ENCODE peak calls at places on chromosomes 11 and 22, in five cellular contexts. One of them, this sample, is unnamed.

GRCh38 chr22:28141614-28142013 is 222.6 kb upstream of the PITPNB start:
- DNase-seq in CD8-positive, alpha-beta memory T cell: no peak
- DNase-seq in Peyer's patch: no peak
- DNase-seq in right atrium auricular region: no peak
- DNase-seq in tibial artery: no peak
- DNase-seq in this sample: no peak

GRCh38 chr22:41478891-41479521 is 10.1 kb downstream of the ACO2 start:
- DNase-seq in CD8-positive, alpha-beta memory T cell: no peak
- DNase-seq in Peyer's patch: no peak
- DNase-seq in right atrium auricular region: no peak
- DNase-seq in tibial artery: peak
- DNase-seq in this sample: no peak

GRCh38 chr11:23112987-23113886 is 253.0 kb upstream of the CCDC179 start:
- DNase-seq in CD8-positive, alpha-beta memory T cell: no peak
- DNase-seq in Peyer's patch: peak
- DNase-seq in right atrium auricular region: no peak
- DNase-seq in tibial artery: no peak
- DNase-seq in this sample: peak

GRCh38 chr11:115213007-115213406 is 291.2 kb downstream of the CADM1 start:
- DNase-seq in CD8-positive, alpha-beta memory T cell: no peak
- DNase-seq in Peyer's patch: no peak
- DNase-seq in right atrium auricular region: no peak
- DNase-seq in tibial artery: no peak
- DNase-seq in this sample: no peak

GRCh38 chr11:118180300-118180703 is 3.9 kb upstream of the SCN2B start:
- DNase-seq in CD8-positive, alpha-beta memory T cell: no peak
- DNase-seq in Peyer's patch: no peak
- DNase-seq in right atrium auricular region: peak
- DNase-seq in tibial artery: peak
- DNase-seq in this sample: peak

GRCh38 chr11:99351620-99352019 is 330.9 kb downstream of the CNTN5 start:
- DNase-seq in CD8-positive, alpha-beta memory T cell: no peak
- DNase-seq in Peyer's patch: no peak
- DNase-seq in right atrium auricular region: no peak
- DNase-seq in tibial artery: no peak
- DNase-seq in this sample: no peak

GRCh38 chr11:8564526-8564925 is 29.5 kb downstream of the STK33 start:
- DNase-seq in CD8-positive, alpha-beta memory T cell: no peak
- DNase-seq in Peyer's patch: no peak
- DNase-seq in right atrium auricular region: no peak
- DNase-seq in tibial artery: no peak
- DNase-seq in this sample: no peak

GRCh38 chr22:28799125-28799833 is 1.1 kb downstream of the XBP1 start:
- DNase-seq in CD8-positive, alpha-beta memory T cell: no peak
- DNase-seq in Peyer's patch: peak
- DNase-seq in right atrium auricular region: peak
- DNase-seq in tibial artery: peak
- DNase-seq in this sample: peak

GRCh38 chr11:8693010-8693551 is 10.5 kb downstream of the RPL27A start:
- DNase-seq in CD8-positive, alpha-beta memory T cell: no peak
- DNase-seq in Peyer's patch: peak
- DNase-seq in right atrium auricular region: no peak
- DNase-seq in tibial artery: no peak
- DNase-seq in this sample: no peak

GRCh38 chr22:42967933-42968332 is 47.0 kb downstream of the PACSIN2 start:
- DNase-seq in CD8-positive, alpha-beta memory T cell: no peak
- DNase-seq in Peyer's patch: peak
- DNase-seq in right atrium auricular region: peak
- DNase-seq in tibial artery: peak
- DNase-seq in this sample: no peak

GRCh38 chr11:65903068-65903481 is 2.9 kb upstream of the FOSL1 start:
- DNase-seq in CD8-positive, alpha-beta memory T cell: no peak
- DNase-seq in Peyer's patch: no peak
- DNase-seq in right atrium auricular region: no peak
- DNase-seq in tibial artery: no peak
- DNase-seq in this sample: no peak

GRCh38 chr11:129322941-129323340 is 52.7 kb upstream of the BARX2 start:
- DNase-seq in CD8-positive, alpha-beta memory T cell: no peak
- DNase-seq in Peyer's patch: no peak
- DNase-seq in right atrium auricular region: no peak
- DNase-seq in tibial artery: no peak
- DNase-seq in this sample: no peak

GRCh38 chr22:31345331-31346254 is 553 bp downstream of the PATZ1 start:
- DNase-seq in CD8-positive, alpha-beta memory T cell: peak
- DNase-seq in Peyer's patch: peak
- DNase-seq in right atrium auricular region: peak
- DNase-seq in tibial artery: peak
- DNase-seq in this sample: peak

GRCh38 chr11:116545912-116546311 is 226.9 kb downstream of the BUD13 start:
- DNase-seq in CD8-positive, alpha-beta memory T cell: no peak
- DNase-seq in Peyer's patch: peak
- DNase-seq in right atrium auricular region: no peak
- DNase-seq in tibial artery: no peak
- DNase-seq in this sample: no peak

GRCh38 chr11:128463386-128463829 is 124.0 kb downstream of the ETS1 start:
- DNase-seq in CD8-positive, alpha-beta memory T cell: no peak
- DNase-seq in Peyer's patch: no peak
- DNase-seq in right atrium auricular region: peak
- DNase-seq in tibial artery: peak
- DNase-seq in this sample: no peak

GRCh38 chr11:120096756-120097191 is 41.1 kb downstream of the TRIM29 start:
- DNase-seq in CD8-positive, alpha-beta memory T cell: no peak
- DNase-seq in Peyer's patch: no peak
- DNase-seq in right atrium auricular region: no peak
- DNase-seq in tibial artery: no peak
- DNase-seq in this sample: no peak

GRCh38 chr22:50530280-50530856 is 556 bp upstream of the TYMP start:
- DNase-seq in CD8-positive, alpha-beta memory T cell: no peak
- DNase-seq in Peyer's patch: peak
- DNase-seq in right atrium auricular region: peak
- DNase-seq in tibial artery: peak
- DNase-seq in this sample: no peak

GRCh38 chr11:8906629-8907028 is 4.4 kb upstream of the AKIP1 start:
- DNase-seq in CD8-positive, alpha-beta memory T cell: no peak
- DNase-seq in Peyer's patch: no peak
- DNase-seq in right atrium auricular region: no peak
- DNase-seq in tibial artery: no peak
- DNase-seq in this sample: no peak

GRCh38 chr11:132050577-132051180 is 680.3 kb downstream of the NTM start:
- DNase-seq in CD8-positive, alpha-beta memory T cell: no peak
- DNase-seq in Peyer's patch: no peak
- DNase-seq in right atrium auricular region: no peak
- DNase-seq in tibial artery: no peak
- DNase-seq in this sample: no peak

GRCh38 chr11:73838443-73839122 is 38.1 kb downstream of the COA4 start:
- DNase-seq in CD8-positive, alpha-beta memory T cell: no peak
- DNase-seq in Peyer's patch: no peak
- DNase-seq in right atrium auricular region: no peak
- DNase-seq in tibial artery: no peak
- DNase-seq in this sample: no peak

GRCh38 chr11:112783945-112784322 is 177.3 kb upstream of the NCAM1 start:
- DNase-seq in CD8-positive, alpha-beta memory T cell: no peak
- DNase-seq in Peyer's patch: no peak
- DNase-seq in right atrium auricular region: no peak
- DNase-seq in tibial artery: no peak
- DNase-seq in this sample: no peak

GRCh38 chr11:123033895-123034294 is 28.0 kb downstream of the HSPA8 start:
- DNase-seq in CD8-positive, alpha-beta memory T cell: no peak
- DNase-seq in Peyer's patch: no peak
- DNase-seq in right atrium auricular region: no peak
- DNase-seq in tibial artery: no peak
- DNase-seq in this sample: no peak

GRCh38 chr22:46457502-46458488 is 79.6 kb downstream of the CELSR1 start:
- DNase-seq in CD8-positive, alpha-beta memory T cell: no peak
- DNase-seq in Peyer's patch: no peak
- DNase-seq in right atrium auricular region: no peak
- DNase-seq in tibial artery: no peak
- DNase-seq in this sample: no peak

GRCh38 chr11:77183421-77183984 is 55.5 kb downstream of the MYO7A start:
- DNase-seq in CD8-positive, alpha-beta memory T cell: no peak
- DNase-seq in Peyer's patch: no peak
- DNase-seq in right atrium auricular region: no peak
- DNase-seq in tibial artery: no peak
- DNase-seq in this sample: no peak

GRCh38 chr11:61335355-61335710 is 2.3 kb downstream of the TKFC start:
- DNase-seq in CD8-positive, alpha-beta memory T cell: no peak
- DNase-seq in Peyer's patch: no peak
- DNase-seq in right atrium auricular region: no peak
- DNase-seq in tibial artery: no peak
- DNase-seq in this sample: no peak

GRCh38 chr22:29214232-29214631 is 8.5 kb downstream of the EMID1 start:
- DNase-seq in CD8-positive, alpha-beta memory T cell: no peak
- DNase-seq in Peyer's patch: no peak
- DNase-seq in right atrium auricular region: no peak
- DNase-seq in tibial artery: no peak
- DNase-seq in this sample: no peak

GRCh38 chr11:123187670-123188507 is 7.2 kb downstream of the CLMP start:
- DNase-seq in CD8-positive, alpha-beta memory T cell: no peak
- DNase-seq in Peyer's patch: no peak
- DNase-seq in right atrium auricular region: no peak
- DNase-seq in tibial artery: no peak
- DNase-seq in this sample: no peak

GRCh38 chr11:130583866-130584265 is 135.4 kb downstream of the ADAMTS15 start:
- DNase-seq in CD8-positive, alpha-beta memory T cell: no peak
- DNase-seq in Peyer's patch: no peak
- DNase-seq in right atrium auricular region: no peak
- DNase-seq in tibial artery: no peak
- DNase-seq in this sample: no peak

GRCh38 chr22:20199906-20200305 is 49.1 kb upstream of the CCDC188 start:
- DNase-seq in CD8-positive, alpha-beta memory T cell: no peak
- DNase-seq in Peyer's patch: no peak
- DNase-seq in right atrium auricular region: no peak
- DNase-seq in tibial artery: no peak
- DNase-seq in this sample: no peak

GRCh38 chr22:49599039-49599438 is 228.6 kb downstream of the BRD1 start:
- DNase-seq in CD8-positive, alpha-beta memory T cell: no peak
- DNase-seq in Peyer's patch: peak
- DNase-seq in right atrium auricular region: no peak
- DNase-seq in tibial artery: no peak
- DNase-seq in this sample: no peak

GRCh38 chr11:86578727-86579405 is 93.5 kb downstream of the ME3 start:
- DNase-seq in CD8-positive, alpha-beta memory T cell: no peak
- DNase-seq in Peyer's patch: no peak
- DNase-seq in right atrium auricular region: no peak
- DNase-seq in tibial artery: no peak
- DNase-seq in this sample: no peak

GRCh38 chr11:46374815-46375214 is 6.7 kb upstream of the MDK start:
- DNase-seq in CD8-positive, alpha-beta memory T cell: no peak
- DNase-seq in Peyer's patch: no peak
- DNase-seq in right atrium auricular region: no peak
- DNase-seq in tibial artery: no peak
- DNase-seq in this sample: no peak

GRCh38 chr11:77316733-77317342 is 15.4 kb upstream of the GDPD4 start:
- DNase-seq in CD8-positive, alpha-beta memory T cell: no peak
- DNase-seq in Peyer's patch: no peak
- DNase-seq in right atrium auricular region: no peak
- DNase-seq in tibial artery: no peak
- DNase-seq in this sample: no peak

GRCh38 chr11:79062814-79063762 is 377.7 kb downstream of the TENM4 start:
- DNase-seq in CD8-positive, alpha-beta memory T cell: no peak
- DNase-seq in Peyer's patch: no peak
- DNase-seq in right atrium auricular region: no peak
- DNase-seq in tibial artery: no peak
- DNase-seq in this sample: peak

GRCh38 chr22:20110359-20110985 is 5.4 kb upstream of the RANBP1 start:
- DNase-seq in CD8-positive, alpha-beta memory T cell: no peak
- DNase-seq in Peyer's patch: no peak
- DNase-seq in right atrium auricular region: no peak
- DNase-seq in tibial artery: no peak
- DNase-seq in this sample: no peak

GRCh38 chr11:1296287-1296686 is 13.1 kb downstream of the TOLLIP start:
- DNase-seq in CD8-positive, alpha-beta memory T cell: no peak
- DNase-seq in Peyer's patch: no peak
- DNase-seq in right atrium auricular region: no peak
- DNase-seq in tibial artery: peak
- DNase-seq in this sample: no peak

GRCh38 chr11:15035283-15035682 is 38.1 kb upstream of the CALCB start:
- DNase-seq in CD8-positive, alpha-beta memory T cell: no peak
- DNase-seq in Peyer's patch: no peak
- DNase-seq in right atrium auricular region: no peak
- DNase-seq in tibial artery: no peak
- DNase-seq in this sample: no peak

GRCh38 chr11:73001615-73002014 is 140.5 kb downstream of the FCHSD2 start:
- DNase-seq in CD8-positive, alpha-beta memory T cell: no peak
- DNase-seq in Peyer's patch: no peak
- DNase-seq in right atrium auricular region: no peak
- DNase-seq in tibial artery: no peak
- DNase-seq in this sample: no peak